ENCODE peak calls at places on chromosomes 11 and 22, in nine cellular contexts. R is HFF-Myc, V is ovary, K is upper lobe of right lung, X is heart left ventricle, M is H9, T is HCT116, L is astrocyte of the spinal cord, J is natural killer cell. O is an unnamed sample.

GRCh38 chr11:130831506-130832385 is 84.5 kb downstream of the SNX19 start:
- DNase-seq in R (peak; percentile 89), V (no peak), K (no peak), X (no peak), M (no peak), T (no peak), L (no peak), J (no peak), O (no peak)

GRCh38 chr11:126348806-126349582 is 6.5 kb upstream of the ST3GAL4 start:
- DNase-seq in R (no peak), V (peak; percentile 57), K (no peak), X (no peak), M (no peak), T (no peak), L (peak; percentile 32), J (no peak), O (no peak)

GRCh38 chr22:25054943-25055511 is 102.5 kb downstream of the KIAA1671 start:
- DNase-seq in R (no peak), V (no peak), K (no peak), X (no peak), M (no peak), T (no peak), L (no peak), J (peak; percentile 67), O (no peak)

GRCh38 chr11:68039526-68040086 is 781 bp downstream of the TCIRG1 start:
- DNase-seq in R (no peak), V (peak; percentile 63), K (peak; percentile 67), X (peak; percentile 32), M (no peak), T (no peak), L (no peak), J (no peak), O (no peak)

GRCh38 chr11:72758690-72759389 is 6.6 kb upstream of the ARAP1 start:
- DNase-seq in R (no peak), V (peak; percentile 85), K (no peak), X (peak; percentile 56), M (no peak), T (no peak), L (peak; percentile 95), J (no peak), O (no peak)

GRCh38 chr11:14480716-14481115 is 18.9 kb downstream of the COPB1 start:
- DNase-seq in R (no peak), V (no peak), K (no peak), X (no peak), M (no peak), T (no peak), L (no peak), J (no peak), O (no peak)

GRCh38 chr11:119741369-119742262 is 12.6 kb upstream of the NECTIN1 start:
- DNase-seq in R (no peak), V (peak; percentile 47), K (peak; percentile 81), X (peak; percentile 52), M (peak; percentile 74), T (no peak), L (no peak), J (peak; percentile 51), O (peak; percentile 88)

GRCh38 chr22:45572444-45572843 is 69.8 kb downstream of the FBLN1 start:
- DNase-seq in R (no peak), V (no peak), K (no peak), X (no peak), M (no peak), T (no peak), L (no peak), J (no peak), O (no peak)

GRCh38 chr11:47215366-47215925 is 672 bp downstream of the DDB2 start:
- DNase-seq in R (no peak), V (no peak), K (no peak), X (no peak), M (no peak), T (no peak), L (no peak), J (no peak), O (peak; percentile 23)

GRCh38 chr11:133082851-133083488 is 449.3 kb downstream of the OPCML start:
- DNase-seq in R (no peak), V (peak; percentile 45), K (peak; percentile 84), X (peak; percentile 57), M (peak; percentile 89), T (no peak), L (peak; percentile 5), J (peak; percentile 34), O (peak; percentile 91)

GRCh38 chr11:128157423-128158298 is 429.7 kb downstream of the ETS1 start:
- DNase-seq in R (peak; percentile 57), V (no peak), K (no peak), X (peak; percentile 25), M (peak; percentile 56), T (peak; percentile 72), L (peak; percentile 88), J (peak; percentile 38), O (peak; percentile 53)

GRCh38 chr11:63663809-63664208 is 7.4 kb downstream of the ATL3 start:
- DNase-seq in R (no peak), V (no peak), K (no peak), X (no peak), M (no peak), T (no peak), L (peak; percentile 73), J (no peak), O (no peak)

GRCh38 chr11:3359092-3359824 is 19.7 kb downstream of the ZNF195 start:
- DNase-seq in R (no peak), V (no peak), K (no peak), X (no peak), M (no peak), T (no peak), L (no peak), J (no peak), O (no peak)

GRCh38 chr22:49046546-49047305 is 780.9 kb downstream of the BRD1 start:
- DNase-seq in R (no peak), V (no peak), K (peak; percentile 63), X (no peak), M (peak; percentile 92), T (peak; percentile 46), L (no peak), J (no peak), O (peak; percentile 70)

GRCh38 chr11:89119426-89119825 is 53.6 kb upstream of the GRM5 start:
- DNase-seq in R (no peak), V (no peak), K (no peak), X (no peak), M (no peak), T (no peak), L (no peak), J (no peak), O (no peak)

GRCh38 chr22:28231423-28231822 is 312.4 kb upstream of the PITPNB start:
- DNase-seq in R (no peak), V (no peak), K (no peak), X (no peak), M (no peak), T (no peak), L (peak; percentile 74), J (no peak), O (no peak)

GRCh38 chr22:40766956-40767355 is 52.2 kb downstream of the SLC25A17 start:
- DNase-seq in R (no peak), V (no peak), K (no peak), X (no peak), M (no peak), T (no peak), L (no peak), J (no peak), O (no peak)

GRCh38 chr22:40769761-40770160 is 49.4 kb downstream of the SLC25A17 start:
- DNase-seq in R (no peak), V (no peak), K (no peak), X (no peak), M (no peak), T (no peak), L (no peak), J (no peak), O (no peak)

GRCh38 chr22:40764743-40765441 is 54.3 kb downstream of the SLC25A17 start:
- DNase-seq in R (no peak), V (no peak), K (no peak), X (no peak), M (no peak), T (no peak), L (no peak), J (no peak), O (peak; percentile 68)

GRCh38 chr22:40768187-40768586 is 51.0 kb downstream of the SLC25A17 start:
- DNase-seq in R (no peak), V (no peak), K (no peak), X (no peak), M (no peak), T (no peak), L (no peak), J (no peak), O (no peak)
- TF ChIP-seq CTCF in R (no peak), V (no peak), K (no peak), X (no peak), M (no peak), T (no peak), L (no peak), J (no peak), O (no peak)

GRCh38 chr22:17201285-17201945 is 17.8 kb downstream of the ADA2 start:
- DNase-seq in R (no peak), V (no peak), K (no peak), X (no peak), M (no peak), T (no peak), L (no peak), J (no peak), O (no peak)
- TF ChIP-seq CTCF in R (peak; percentile 19), V (no peak), K (peak; percentile 11), X (peak; percentile 36), M (peak; percentile 58), T (peak; percentile 17), L (no peak), J (no peak), O (no peak)

DNA sequence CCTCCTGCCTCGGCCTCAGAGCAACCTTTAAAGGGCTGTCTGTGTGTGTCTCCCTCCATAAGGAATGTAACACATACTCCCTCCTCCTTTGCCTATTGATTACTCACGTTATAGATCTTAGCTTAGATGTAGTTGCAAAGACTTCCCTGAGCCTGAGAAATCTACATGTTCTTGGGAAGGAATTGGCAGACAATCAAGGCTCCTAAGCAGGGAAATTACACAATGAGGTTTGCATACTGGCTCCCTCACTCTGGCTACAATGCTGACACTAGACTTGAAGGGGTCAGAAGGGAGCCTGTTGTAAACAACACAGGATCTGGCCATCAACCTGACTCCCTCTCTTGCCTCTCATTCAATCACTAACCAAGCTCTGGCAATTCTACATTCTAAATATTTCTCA is 5.2 kb upstream of the OLFML1 start:
- DNase-seq in R (no peak), V (no peak), K (no peak), X (no peak), M (no peak), T (no peak), L (no peak), J (no peak), O (no peak)
- TF ChIP-seq CTCF in R (no peak), V (no peak), K (no peak), X (no peak), M (no peak), T (no peak), L (no peak), J (no peak), O (no peak)

DNA sequence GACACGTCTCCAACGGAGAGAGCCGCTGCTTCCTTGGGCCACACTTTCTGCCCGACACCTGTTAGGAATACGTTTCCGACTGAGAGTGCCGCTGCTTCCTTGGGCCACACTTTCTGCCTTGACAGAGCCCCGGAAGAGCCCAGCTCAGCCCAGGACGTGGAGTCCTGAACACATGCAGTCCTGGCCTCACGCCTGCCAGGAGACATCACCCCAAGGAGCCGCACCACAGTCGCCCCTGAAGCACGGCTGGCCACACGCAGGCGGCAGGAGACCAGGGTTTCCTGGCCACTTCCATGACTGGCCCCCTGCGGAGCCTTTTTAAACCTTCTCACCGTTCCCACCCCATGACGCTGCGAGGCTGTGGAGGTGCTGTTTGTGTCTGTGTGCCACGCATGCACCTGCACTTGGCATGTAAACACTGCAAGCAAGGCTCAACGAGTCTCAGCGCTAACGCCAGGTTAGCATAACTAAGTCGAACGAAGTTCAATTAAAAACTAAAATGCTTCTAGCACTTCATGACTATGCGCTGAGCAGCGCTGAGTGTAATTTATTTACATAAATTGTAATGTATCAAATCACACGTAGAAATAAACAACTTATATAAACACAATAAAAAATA is 8.8 kb downstream of the TOLLIP start:
- DNase-seq in R (no peak), V (peak; percentile 43), K (no peak), X (no peak), M (peak; percentile 24), T (no peak), L (no peak), J (no peak), O (no peak)
- TF ChIP-seq CTCF in R (no peak), V (no peak), K (no peak), X (no peak), M (no peak), T (no peak), L (no peak), J (no peak), O (no peak)